ENCODE peak calls at places on chromosomes 5 and 9, in six cellular contexts. F is naive thymus-derived CD8-positive, alpha-beta T cell; I is A549; S is adrenal gland; W is frontal cortex; K is NCI-H187. X is an unnamed sample.

GRCh38 chr5:116652903-116653302 is 78.3 kb upstream of the SEMA6A start:
- DNase-seq in F (no peak), I (no peak), S (no peak), W (no peak), K (no peak), X (no peak)

GRCh38 chr9:133715866-133716563 is 22.1 kb downstream of the SARDH start:
- DNase-seq in F (no peak), I (no peak), S (no peak), W (peak), K (no peak), X (no peak)

GRCh38 chr9:99183616-99184015 is 38.1 kb downstream of the ALG2 start:
- DNase-seq in F (no peak), I (no peak), S (no peak), W (no peak), K (no peak), X (no peak)

GRCh38 chr5:144205141-144205551 is 34.5 kb downstream of the KCTD16 start:
- DNase-seq in F (no peak), I (no peak), S (no peak), W (peak), K (no peak), X (no peak)

GRCh38 chr9:137621131-137621757 is 2.4 kb downstream of the EHMT1 start:
- DNase-seq in F (no peak), I (no peak), S (no peak), W (no peak), K (no peak), X (no peak)

GRCh38 chr9:92647671-92648446 is 22.1 kb downstream of the IPPK start:
- DNase-seq in F (no peak), I (no peak), S (no peak), W (no peak), K (no peak), X (no peak)

GRCh38 chr9:37423508-37423907 is 1.0 kb downstream of the GRHPR start:
- DNase-seq in F (no peak), I (no peak), S (no peak), W (no peak), K (no peak), X (no peak)

GRCh38 chr9:122158202-122158601 is 1.4 kb downstream of the NDUFA8 start:
- DNase-seq in F (no peak), I (peak), S (peak), W (no peak), K (no peak), X (no peak)

GRCh38 chr9:89532478-89532877 is 34.6 kb upstream of the SEMA4D start:
- DNase-seq in F (no peak), I (no peak), S (no peak), W (no peak), K (no peak), X (no peak)

GRCh38 chr9:82891321-82891720 is 171.6 kb downstream of the RASEF start:
- DNase-seq in F (no peak), I (no peak), S (no peak), W (no peak), K (no peak), X (no peak)

GRCh38 chr5:91150189-91150588 is 232.9 kb downstream of the ARRDC3 start:
- DNase-seq in F (no peak), I (peak), S (no peak), W (no peak), K (no peak), X (no peak)

GRCh38 chr5:143431789-143432188 is 28.3 kb upstream of the NR3C1 start:
- DNase-seq in F (no peak), I (no peak), S (no peak), W (no peak), K (no peak), X (no peak)

GRCh38 chr9:133489253-133490190 is 10.6 kb upstream of the SLC2A6 start:
- DNase-seq in F (no peak), I (no peak), S (no peak), W (no peak), K (no peak), X (no peak)

GRCh38 chr5:154038604-154039457 is at the start of the genes FAM114A2 and MFAP3:
- DNase-seq in F (peak), I (peak), S (peak), W (peak), K (peak), X (peak)

GRCh38 chr5:150492621-150493020 is 15.3 kb upstream of the NDST1 start:
- DNase-seq in F (no peak), I (peak), S (peak), W (no peak), K (no peak), X (no peak)

GRCh38 chr5:10289353-10289752 is 18.3 kb downstream of the CMBL start:
- DNase-seq in F (no peak), I (no peak), S (peak), W (no peak), K (no peak), X (no peak)

GRCh38 chr5:76099286-76099702 is 16.1 kb downstream of the SV2C start:
- DNase-seq in F (no peak), I (no peak), S (no peak), W (no peak), K (no peak), X (no peak)

GRCh38 chr9:69549310-69550202 is 122.6 kb downstream of the APBA1 start:
- DNase-seq in F (peak), I (peak), S (peak), W (peak), K (no peak), X (peak)

GRCh38 chr5:149604321-149604720 is 23.0 kb downstream of the ARHGEF37 start:
- DNase-seq in F (no peak), I (no peak), S (no peak), W (no peak), K (no peak), X (no peak)

GRCh38 chr5:111225926-111226325 is 1.7 kb downstream of the CAMK4 start:
- DNase-seq in F (no peak), I (no peak), S (no peak), W (no peak), K (no peak), X (no peak)

GRCh38 chr9:130470950-130471349 is 26.2 kb downstream of the ASS1 start:
- DNase-seq in F (no peak), I (no peak), S (no peak), W (no peak), K (no peak), X (no peak)

GRCh38 chr5:6703791-6704190 is 9.4 kb upstream of the TENT4A start:
- DNase-seq in F (no peak), I (no peak), S (no peak), W (no peak), K (no peak), X (peak)

GRCh38 chr5:137607771-137608170 is 108.6 kb upstream of the SPOCK1 start:
- DNase-seq in F (no peak), I (no peak), S (no peak), W (no peak), K (no peak), X (no peak)

GRCh38 chr5:908172-908571 is 15.5 kb downstream of the TRIP13 start:
- DNase-seq in F (no peak), I (no peak), S (no peak), W (no peak), K (no peak), X (no peak)

GRCh38 chr5:137415231-137415681 is 83.9 kb downstream of the SPOCK1 start:
- DNase-seq in F (no peak), I (no peak), S (no peak), W (no peak), K (no peak), X (no peak)

GRCh38 chr5:119055267-119055666 is 15.6 kb upstream of the DMXL1 start:
- DNase-seq in F (no peak), I (no peak), S (no peak), W (no peak), K (no peak), X (no peak)

GRCh38 chr5:150522504-150523464 is 14.9 kb downstream of the NDST1 start:
- DNase-seq in F (no peak), I (no peak), S (no peak), W (no peak), K (no peak), X (no peak)